ENCODE peak calls at places on chromosomes 1 and 21, in ten cellular contexts. F is kidney glomerular epithelial cell; T is RCC 7860; O is GM19239; Y is NCI-H1092 treated with DMSO at 0.1 percent for 48 hours; G is activated T-helper 1 cell treated with anti-CD3 and anti-CD28 coated beads, Interleukin-2, amount 50 U/mL, for 16 hours; U is anterior cingulate cortex; P is glomerular endothelial cell; M is adipocyte; L is stimulated activated CD8-positive, alpha-beta memory T cell treated with anti-CD3 and anti-CD28 coated beads, Interleukin-7, amount 100 ng/mL, for 1 hour. W is an unnamed sample.

GRCh38 chr1:94620345-94621031 is 78.9 kb upstream of the F3 start:
- DNase-seq in M (no peak), O (no peak), G (no peak), F (no peak), U (no peak), L (no peak), Y (no peak), P (no peak), T (no peak), W (no peak)

GRCh38 chr1:215083408-215083961 is 948 bp downstream of the KCNK2 start:
- DNase-seq in T (no peak), P (no peak), Y (no peak), O (no peak), U (peak; percentile 3), M (peak; percentile 68), F (no peak), G (no peak), L (no peak), W (no peak)

GRCh38 chr1:33320619-33321165 is at the start of gene A3GALT2:
- DNase-seq in M (no peak), P (no peak), L (no peak), G (no peak), T (no peak), Y (no peak), U (no peak), F (no peak), O (no peak), W (no peak)

GRCh38 chr1:35808376-35809155 is 750 bp downstream of the AGO4 start:
- DNase-seq in M (peak; percentile 64), P (no peak), O (peak; percentile 31), U (peak; percentile 18), F (peak; percentile 23), G (no peak), L (no peak), Y (no peak), T (no peak), W (peak; percentile 29)

GRCh38 chr1:59156526-59157196 is 140.2 kb upstream of the FGGY start:
- DNase-seq in M (no peak), Y (no peak), G (no peak), O (no peak), U (no peak), L (no peak), P (no peak), T (peak; percentile 86), F (no peak), W (peak; percentile 31)

GRCh38 chr1:157301477-157302198 is 163.4 kb upstream of the ETV3 start:
- DNase-seq in P (no peak), G (no peak), O (no peak), M (no peak), T (no peak), Y (no peak), L (no peak), U (no peak), F (no peak), W (no peak)

GRCh38 chr1:23123528-23123927 is 45.1 kb downstream of the LUZP1 start:
- DNase-seq in F (no peak), Y (no peak), G (no peak), P (no peak), T (peak; percentile 37), M (no peak), U (no peak), L (no peak), O (no peak), W (no peak)

GRCh38 chr21:26769613-26770188 is 75.5 kb downstream of the ADAMTS1 start:
- DNase-seq in M (peak; percentile 88), P (peak; percentile 5), O (no peak), F (peak; percentile 39), Y (peak; percentile 19), T (peak; percentile 35), G (no peak), L (no peak), U (peak; percentile 25), W (peak; percentile 69)

GRCh38 chr1:93816970-93817738 is 61.9 kb downstream of the DNTTIP2 start:
- DNase-seq in L (no peak), M (peak; percentile 69), U (peak; percentile 3), Y (no peak), G (no peak), P (peak; percentile 65), O (no peak), T (no peak), F (no peak), W (peak; percentile 13)

GRCh38 chr1:11071463-11072215 is 11.8 kb upstream of the SRM start:
- DNase-seq in O (no peak), F (no peak), G (no peak), P (no peak), T (no peak), U (no peak), Y (peak; percentile 93), M (no peak), L (no peak), W (no peak)

GRCh38 chr1:220803401-220804201 is 16.9 kb downstream of the MTARC1 start:
- DNase-seq in T (peak; percentile 18), U (peak; percentile 20), P (peak; percentile 36), G (no peak), Y (peak; percentile 48), L (no peak), O (no peak), F (peak; percentile 53), M (peak; percentile 65), W (peak; percentile 16)

GRCh38 chr1:239786464-239786863 is 305.2 kb upstream of the FMN2 start:
- DNase-seq in F (no peak), G (no peak), L (no peak), P (no peak), O (no peak), Y (no peak), T (no peak), M (no peak), U (no peak), W (no peak)

GRCh38 chr21:45410865-45411809 is 6.2 kb downstream of the COL18A1 start:
- DNase-seq in F (no peak), L (no peak), U (no peak), P (no peak), M (no peak), O (no peak), T (no peak), G (no peak), Y (no peak), W (no peak)

W was measured in midbrain.